ENCODE peak calls at places on chromosomes 5 and 9, in seven cellular contexts. A is CD4-positive, alpha-beta T cell; N is RWPE2; P is lower lobe of right lung; E is GM13977; L is tibial artery; G is spleen. V is an unnamed sample.

GRCh38 chr9:34560574-34561229 is 28.8 kb downstream of the CNTFR start:
- DNase-seq in A (no peak), N (no peak), P (no peak), E (no peak), L (no peak), G (no peak), V (no peak)

GRCh38 chr9:117076571-117077300 is 338.1 kb downstream of the ASTN2 start:
- DNase-seq in A (no peak), N (no peak), P (no peak), E (no peak), L (no peak), G (no peak), V (no peak)

GRCh38 chr5:1394881-1395860 is 50.1 kb downstream of the SLC6A3 start:
- DNase-seq in A (no peak), N (peak; percentile 59), P (peak; percentile 36), E (no peak), L (no peak), G (no peak), V (peak; percentile 34)

GRCh38 chr9:120870206-120870605 is 6.8 kb downstream of the PHF19 start:
- DNase-seq in A (no peak), N (no peak), P (no peak), E (no peak), L (no peak), G (peak; percentile 77), V (no peak)

GRCh38 chr9:22008662-22009562 is at the start of gene CDKN2B:
- DNase-seq in A (peak; percentile 48), N (peak; percentile 95), P (peak; percentile 96), E (peak; percentile 91), L (peak; percentile 91), G (peak; percentile 96), V (peak; percentile 88)

GRCh38 chr5:139675825-139676224 is 27.7 kb downstream of the CXXC5 start:
- DNase-seq in A (no peak), N (no peak), P (no peak), E (no peak), L (no peak), G (no peak), V (no peak)

GRCh38 chr5:87944553-87945320 is 323.9 kb downstream of the TMEM161B start:
- DNase-seq in A (no peak), N (no peak), P (no peak), E (no peak), L (peak; percentile 27), G (no peak), V (no peak)

GRCh38 chr5:98774192-98775046 is 956 bp downstream of the RGMB start:
- DNase-seq in A (peak; percentile 54), N (peak; percentile 66), P (peak; percentile 81), E (peak; percentile 69), L (peak; percentile 57), G (peak; percentile 93), V (no peak)

GRCh38 chr9:129182625-129183494 is 4.8 kb upstream of the IER5L start:
- DNase-seq in A (no peak), N (no peak), P (no peak), E (no peak), L (no peak), G (no peak), V (no peak)

GRCh38 chr5:76689321-76690026 is 26.5 kb upstream of the F2R start:
- DNase-seq in A (no peak), N (no peak), P (no peak), E (no peak), L (no peak), G (no peak), V (no peak)

GRCh38 chr5:68456756-68457217 is 241.2 kb downstream of the PIK3R1 start:
- DNase-seq in A (no peak), N (no peak), P (no peak), E (no peak), L (no peak), G (no peak), V (no peak)

GRCh38 chr9:69667306-69667705 is 4.9 kb downstream of the APBA1 start:
- DNase-seq in A (no peak), N (no peak), P (no peak), E (no peak), L (no peak), G (no peak), V (no peak)

GRCh38 chr5:59769832-59770231 is 123.7 kb downstream of the PDE4D start:
- DNase-seq in A (no peak), N (no peak), P (no peak), E (no peak), L (no peak), G (no peak), V (no peak)

GRCh38 chr9:129708799-129709198 is 43.4 kb downstream of the PRRX2 start:
- DNase-seq in A (no peak), N (no peak), P (no peak), E (no peak), L (no peak), G (no peak), V (no peak)

GRCh38 chr9:79562749-79563386 is 8.9 kb upstream of the TLE4 start:
- DNase-seq in A (no peak), N (no peak), P (no peak), E (no peak), L (no peak), G (no peak), V (no peak)

GRCh38 chr5:76601470-76601869 is 21.7 kb downstream of the F2RL2 start:
- DNase-seq in A (no peak), N (no peak), P (no peak), E (peak; percentile 32), L (no peak), G (no peak), V (no peak)

GRCh38 chr9:20636883-20637440 is 14.7 kb upstream of the MLLT3 start:
- DNase-seq in A (no peak), N (no peak), P (no peak), E (no peak), L (no peak), G (no peak), V (no peak)

GRCh38 chr5:128015978-128016377 is 67.6 kb upstream of the SLC12A2 start:
- DNase-seq in A (no peak), N (no peak), P (no peak), E (no peak), L (no peak), G (no peak), V (no peak)

GRCh38 chr9:116175616-116176015 is 22.0 kb downstream of the PAPPA start:
- DNase-seq in A (no peak), N (no peak), P (no peak), E (no peak), L (no peak), G (no peak), V (no peak)

GRCh38 chr9:127903557-127904475 is 4.4 kb upstream of the ST6GALNAC6 start:
- DNase-seq in A (peak; percentile 64), N (no peak), P (peak; percentile 89), E (no peak), L (peak; percentile 80), G (peak; percentile 95), V (no peak)

GRCh38 chr5:12313602-12314001 is 409.4 kb upstream of the CTNND2 start:
- DNase-seq in A (no peak), N (no peak), P (no peak), E (no peak), L (no peak), G (no peak), V (no peak)

GRCh38 chr9:70412678-70413426 is 1.6 kb downstream of the KLF9 start:
- DNase-seq in A (peak; percentile 17), N (peak; percentile 73), P (peak; percentile 91), E (peak; percentile 37), L (peak; percentile 82), G (peak; percentile 93), V (no peak)

GRCh38 chr5:174622067-174622466 is 102.3 kb upstream of the MSX2 start:
- DNase-seq in A (no peak), N (no peak), P (no peak), E (no peak), L (no peak), G (no peak), V (no peak)

GRCh38 chr5:121160591-121160990 is 691.1 kb upstream of the FTMT start:
- DNase-seq in A (no peak), N (no peak), P (no peak), E (no peak), L (no peak), G (no peak), V (no peak)

GRCh38 chr9:85156652-85157051 is 487.1 kb downstream of the NTRK2 start:
- DNase-seq in A (no peak), N (no peak), P (no peak), E (no peak), L (no peak), G (no peak), V (no peak)

GRCh38 chr5:32628049-32628803 is 42.9 kb downstream of the SUB1 start:
- DNase-seq in A (no peak), N (no peak), P (no peak), E (no peak), L (no peak), G (no peak), V (no peak)
- TF ChIP-seq CTCF in A (no peak), N (no peak), P (no peak), E (no peak), L (no peak), G (no peak), V (no peak)

DNA sequence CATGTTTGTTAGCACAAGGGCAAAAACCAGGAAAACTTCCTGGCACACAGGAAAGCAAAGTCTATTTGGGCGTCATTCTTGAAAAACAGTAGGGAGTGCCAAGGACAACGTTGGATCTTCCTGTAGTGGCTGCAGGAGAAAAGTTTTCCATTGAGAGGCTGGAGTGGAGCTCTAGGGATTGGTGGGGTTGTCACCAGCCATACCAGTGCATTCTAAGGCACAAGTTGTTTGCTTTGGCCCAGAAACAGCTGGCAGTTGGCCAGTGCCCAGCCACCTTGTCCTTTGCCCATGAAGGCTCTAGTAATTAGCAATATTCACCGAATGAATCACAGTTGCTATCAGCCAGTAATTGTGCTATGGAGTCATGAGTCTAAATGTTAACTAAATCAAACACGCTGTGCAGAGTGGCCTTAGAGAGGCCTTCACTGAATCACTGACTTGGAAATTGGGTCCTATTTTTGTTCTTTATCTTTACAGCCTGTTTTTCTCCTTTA is 26.4 kb downstream of the TNFSF15 start:
- DNase-seq in A (no peak), N (no peak), P (peak; percentile 81), E (no peak), L (peak; percentile 63), G (no peak), V (no peak)
- TF ChIP-seq CTCF in A (no peak), N (no peak), P (no peak), E (no peak), L (no peak), G (no peak), V (no peak)

DNA sequence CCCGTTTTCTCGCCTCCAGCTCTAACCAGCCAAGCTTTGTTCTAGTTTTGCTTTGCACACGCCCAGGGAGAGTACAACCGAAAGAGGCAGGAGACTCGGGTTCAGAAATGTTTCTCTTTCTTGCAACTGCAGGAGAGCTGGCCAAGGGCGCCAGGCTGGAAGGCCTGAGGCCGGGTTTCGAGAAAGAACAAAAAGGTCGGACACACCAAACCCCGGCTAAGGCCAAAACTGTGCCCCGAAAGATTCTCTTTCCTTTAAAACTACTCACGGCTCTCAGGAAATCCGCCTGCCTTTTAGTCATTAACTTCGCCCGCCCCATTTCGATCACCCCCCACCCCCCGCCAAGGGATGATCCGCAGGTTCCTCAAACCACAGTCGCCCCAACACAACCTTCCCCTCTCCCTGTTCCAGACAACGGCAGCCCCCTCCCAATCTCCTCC is 624 bp downstream of the FEM1C start:
- DNase-seq in A (peak; percentile 23), N (no peak), P (no peak), E (peak; percentile 44), L (peak; percentile 50), G (no peak), V (peak; percentile 84)
- TF ChIP-seq CTCF in A (no peak), N (no peak), P (no peak), E (no peak), L (no peak), G (no peak), V (no peak)

GRCh38 chr5:146466521-146467349 is 19.6 kb downstream of the TCERG1 start:
- DNase-seq in A (no peak), N (no peak), P (no peak), E (no peak), L (no peak), G (no peak), V (no peak)
- TF ChIP-seq CTCF in A (peak; percentile 35), N (peak; percentile 84), P (peak; percentile 28), E (peak; percentile 35), L (peak; percentile 9), G (no peak), V (no peak)

V was measured in CD14-positive monocyte.